ENCODE peak calls at places on chromosomes 3 and 15, in six cellular contexts. P, A, Q, I, Z and S are unnamed samples.

GRCh38 chr3:46188708-46189107 is 19.4 kb downstream of the CCR1 start:
- DNase-seq in P (peak), A (no peak), Q (no peak), I (no peak), Z (no peak), S (no peak)

GRCh38 chr3:72336114-72336651 is 512.1 kb downstream of the SHQ1 start:
- DNase-seq in P (no peak), A (no peak), Q (no peak), I (no peak), Z (no peak), S (no peak)

GRCh38 chr3:5047764-5048163 is 68.5 kb downstream of the BHLHE40 start:
- DNase-seq in P (no peak), A (no peak), Q (no peak), I (no peak), Z (no peak), S (no peak)

GRCh38 chr15:53671545-53671944 is 87.9 kb downstream of the WDR72 start:
- DNase-seq in P (no peak), A (no peak), Q (no peak), I (no peak), Z (no peak), S (no peak)

GRCh38 chr3:148880681-148881080 is 15.6 kb downstream of the CPA3 start:
- DNase-seq in P (peak), A (no peak), Q (no peak), I (peak), Z (no peak), S (peak)

GRCh38 chr15:40787344-40787841 is 17.6 kb downstream of the C15orf62 start:
- DNase-seq in P (peak), A (peak), Q (no peak), I (no peak), Z (peak), S (no peak)

GRCh38 chr3:39432342-39432741 is 25.8 kb downstream of the RPSA start:
- DNase-seq in P (no peak), A (no peak), Q (no peak), I (no peak), Z (no peak), S (no peak)

GRCh38 chr3:99394831-99395733 is 243.3 kb upstream of the COL8A1 start:
- DNase-seq in P (no peak), A (no peak), Q (no peak), I (no peak), Z (no peak), S (no peak)

GRCh38 chr3:39024497-39024896 is 27.2 kb downstream of the SCN11A start:
- DNase-seq in P (no peak), A (no peak), Q (no peak), I (no peak), Z (no peak), S (no peak)

GRCh38 chr3:44584646-44585501 is at the start of gene ZNF660:
- DNase-seq in P (peak), A (peak), Q (peak), I (peak), Z (peak), S (no peak)

GRCh38 chr15:25072857-25073476 is 118.2 kb downstream of the SNRPN start:
- DNase-seq in P (no peak), A (no peak), Q (no peak), I (no peak), Z (no peak), S (no peak)

GRCh38 chr3:171284308-171285075 is 175.7 kb downstream of the TNIK start:
- DNase-seq in P (no peak), A (no peak), Q (no peak), I (peak), Z (peak), S (no peak)

GRCh38 chr3:187641319-187641976 is 28.7 kb downstream of the SST start:
- DNase-seq in P (no peak), A (no peak), Q (no peak), I (no peak), Z (no peak), S (peak)

GRCh38 chr15:36925671-36926421 is 174.5 kb downstream of the MEIS2 start:
- DNase-seq in P (no peak), A (no peak), Q (no peak), I (no peak), Z (no peak), S (peak)

GRCh38 chr15:99466701-99467337 is 99.0 kb upstream of the MEF2A start:
- DNase-seq in P (no peak), A (no peak), Q (no peak), I (no peak), Z (no peak), S (no peak)

GRCh38 chr3:126432901-126433480 is 38.3 kb downstream of the CFAP100 start:
- DNase-seq in P (no peak), A (no peak), Q (peak), I (no peak), Z (no peak), S (no peak)

GRCh38 chr3:116057403-116058006 is 387.8 kb downstream of the LSAMP start:
- DNase-seq in P (no peak), A (no peak), Q (no peak), I (peak), Z (no peak), S (no peak)

GRCh38 chr3:179768080-179768479 is 115.2 kb downstream of the USP13 start:
- DNase-seq in P (peak), A (no peak), Q (peak), I (no peak), Z (peak), S (no peak)

GRCh38 chr15:92638291-92638708 is 17.3 kb downstream of the FAM174B start:
- DNase-seq in P (no peak), A (no peak), Q (no peak), I (peak), Z (peak), S (peak)

GRCh38 chr3:117910820-117911524 is 1123.7 kb downstream of the IGSF11 start:
- DNase-seq in P (peak), A (no peak), Q (no peak), I (no peak), Z (peak), S (no peak)

GRCh38 chr3:149507491-149508324 is 33.2 kb downstream of the TM4SF4 start:
- DNase-seq in P (no peak), A (peak), Q (peak), I (peak), Z (no peak), S (no peak)

GRCh38 chr3:120025520-120025919 is 68.7 kb downstream of the GSK3B start:
- DNase-seq in P (no peak), A (no peak), Q (no peak), I (no peak), Z (no peak), S (no peak)

GRCh38 chr3:120652896-120653545 is 29.0 kb downstream of the HGD start:
- DNase-seq in P (no peak), A (no peak), Q (no peak), I (no peak), Z (peak), S (no peak)

GRCh38 chr3:100151024-100151707 is 36.9 kb upstream of the FILIP1L start:
- DNase-seq in P (no peak), A (no peak), Q (peak), I (no peak), Z (no peak), S (no peak)

GRCh38 chr15:38625886-38626285 is 61.3 kb upstream of the RASGRP1 start:
- DNase-seq in P (no peak), A (no peak), Q (no peak), I (no peak), Z (no peak), S (no peak)

GRCh38 chr15:53586815-53587214 is 172.6 kb downstream of the WDR72 start:
- DNase-seq in P (peak), A (no peak), Q (no peak), I (peak), Z (peak), S (no peak)

GRCh38 chr15:68203956-68204355 is 1.2 kb downstream of the CALML4 start:
- DNase-seq in P (no peak), A (no peak), Q (no peak), I (no peak), Z (no peak), S (no peak)

GRCh38 chr15:77107531-77108355 is 36.8 kb upstream of the TSPAN3 start:
- DNase-seq in P (peak), A (peak), Q (peak), I (peak), Z (peak), S (peak)

GRCh38 chr3:14927308-14927707 is 20.1 kb upstream of the NR2C2 start:
- DNase-seq in P (no peak), A (no peak), Q (no peak), I (no peak), Z (no peak), S (no peak)

GRCh38 chr3:127135241-127136023 is 57.5 kb upstream of the PRR23E start:
- DNase-seq in P (peak), A (peak), Q (no peak), I (no peak), Z (no peak), S (no peak)

GRCh38 chr15:60162251-60162650 is 158.1 kb downstream of the FOXB1 start:
- DNase-seq in P (no peak), A (no peak), Q (no peak), I (no peak), Z (no peak), S (peak)

GRCh38 chr3:186826316-186826977 is 16.1 kb upstream of the ADIPOQ start:
- DNase-seq in P (no peak), A (no peak), Q (no peak), I (peak), Z (no peak), S (no peak)

GRCh38 chr3:158792709-158793108 is 9.1 kb upstream of the MFSD1 start:
- DNase-seq in P (no peak), A (no peak), Q (no peak), I (no peak), Z (no peak), S (no peak)

GRCh38 chr3:16801223-16801622 is 83.5 kb upstream of the PLCL2 start:
- DNase-seq in P (no peak), A (no peak), Q (no peak), I (peak), Z (no peak), S (no peak)

GRCh38 chr3:46711305-46711704 is 6.4 kb downstream of the PRSS50 start:
- DNase-seq in P (peak), A (no peak), Q (no peak), I (no peak), Z (no peak), S (no peak)

GRCh38 chr3:43423142-43423541 is 136.8 kb downstream of the SNRK start:
- DNase-seq in P (no peak), A (peak), Q (peak), I (no peak), Z (peak), S (peak)

GRCh38 chr3:46955801-46956259 is 20.7 kb downstream of the CCDC12 start:
- DNase-seq in P (no peak), A (no peak), Q (no peak), I (peak), Z (no peak), S (no peak)

GRCh38 chr3:24945575-24945974 is 450.9 kb upstream of the THRB start:
- DNase-seq in P (no peak), A (no peak), Q (no peak), I (no peak), Z (no peak), S (peak)

GRCh38 chr15:74613089-74613952 is 2.3 kb upstream of the CLK3 start:
- DNase-seq in P (no peak), A (no peak), Q (no peak), I (no peak), Z (no peak), S (no peak)

GRCh38 chr15:70096215-70096974 is 1.3 kb downstream of the TLE3 start:
- DNase-seq in P (peak), A (peak), Q (peak), I (peak), Z (peak), S (no peak)

GRCh38 chr15:70096975-70097336 is 761 bp downstream of the TLE3 start:
- DNase-seq in P (no peak), A (no peak), Q (no peak), I (peak), Z (peak), S (no peak)

GRCh38 chr15:70098170-70098460 is 398 bp upstream of the TLE3 start:
- DNase-seq in P (no peak), A (no peak), Q (no peak), I (peak), Z (no peak), S (no peak)

GRCh38 chr15:70098461-70099166 is 897 bp upstream of the TLE3 start:
- DNase-seq in P (peak), A (peak), Q (peak), I (peak), Z (peak), S (no peak)

DNA sequence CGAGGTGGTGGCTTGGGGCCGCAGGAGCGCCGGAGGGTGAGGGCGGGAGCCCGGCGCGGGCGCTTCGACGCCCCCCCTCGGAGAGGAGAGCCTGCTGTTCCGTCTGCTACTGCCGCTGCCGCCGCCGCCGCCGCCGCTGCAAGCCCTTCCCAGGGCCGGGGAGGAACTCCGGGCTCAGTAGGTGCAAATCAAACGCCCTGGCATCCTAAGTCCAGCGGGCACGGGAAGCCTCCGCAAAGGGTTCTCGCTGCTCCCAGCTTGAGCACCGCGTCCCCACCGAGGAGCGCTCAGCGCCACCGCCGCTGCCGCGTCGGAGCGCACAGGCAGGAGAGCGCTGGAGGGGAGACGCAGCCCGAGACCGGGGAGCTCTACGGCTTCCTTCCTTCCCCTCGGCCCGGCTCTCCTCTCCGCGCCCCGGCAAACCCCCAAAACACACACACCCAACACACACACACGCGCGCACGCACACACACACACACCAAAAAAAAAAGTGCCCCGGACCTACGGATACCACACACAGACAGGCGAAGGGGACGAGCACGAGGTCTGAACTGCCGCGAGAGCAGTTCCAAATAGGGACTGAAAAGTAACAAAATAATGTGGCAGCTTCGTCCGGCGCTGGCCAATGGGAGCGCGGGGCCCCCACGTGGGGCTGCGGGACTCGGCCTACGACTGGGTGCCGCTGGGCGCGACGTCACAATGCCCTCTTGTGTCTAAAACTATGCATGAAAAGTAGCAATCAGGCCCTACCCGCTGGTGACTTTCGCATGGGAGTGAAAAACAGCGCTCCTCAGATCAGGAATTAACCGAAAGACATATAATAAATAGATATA is at the start of gene TLE3:
- DNase-seq in P (peak), A (peak), Q (peak), I (peak), Z (peak), S (peak)
- TF ChIP-seq CTCF in P (no peak), A (peak), Q (peak), I (no peak), Z (peak), S (peak)

GRCh38 chr3:142210608-142211007 is 14.8 kb downstream of the GK5 start:
- DNase-seq in P (no peak), A (no peak), Q (no peak), I (no peak), Z (no peak), S (no peak)
- TF ChIP-seq CTCF in P (no peak), A (no peak), Q (peak), I (no peak), Z (no peak), S (no peak)

DNA sequence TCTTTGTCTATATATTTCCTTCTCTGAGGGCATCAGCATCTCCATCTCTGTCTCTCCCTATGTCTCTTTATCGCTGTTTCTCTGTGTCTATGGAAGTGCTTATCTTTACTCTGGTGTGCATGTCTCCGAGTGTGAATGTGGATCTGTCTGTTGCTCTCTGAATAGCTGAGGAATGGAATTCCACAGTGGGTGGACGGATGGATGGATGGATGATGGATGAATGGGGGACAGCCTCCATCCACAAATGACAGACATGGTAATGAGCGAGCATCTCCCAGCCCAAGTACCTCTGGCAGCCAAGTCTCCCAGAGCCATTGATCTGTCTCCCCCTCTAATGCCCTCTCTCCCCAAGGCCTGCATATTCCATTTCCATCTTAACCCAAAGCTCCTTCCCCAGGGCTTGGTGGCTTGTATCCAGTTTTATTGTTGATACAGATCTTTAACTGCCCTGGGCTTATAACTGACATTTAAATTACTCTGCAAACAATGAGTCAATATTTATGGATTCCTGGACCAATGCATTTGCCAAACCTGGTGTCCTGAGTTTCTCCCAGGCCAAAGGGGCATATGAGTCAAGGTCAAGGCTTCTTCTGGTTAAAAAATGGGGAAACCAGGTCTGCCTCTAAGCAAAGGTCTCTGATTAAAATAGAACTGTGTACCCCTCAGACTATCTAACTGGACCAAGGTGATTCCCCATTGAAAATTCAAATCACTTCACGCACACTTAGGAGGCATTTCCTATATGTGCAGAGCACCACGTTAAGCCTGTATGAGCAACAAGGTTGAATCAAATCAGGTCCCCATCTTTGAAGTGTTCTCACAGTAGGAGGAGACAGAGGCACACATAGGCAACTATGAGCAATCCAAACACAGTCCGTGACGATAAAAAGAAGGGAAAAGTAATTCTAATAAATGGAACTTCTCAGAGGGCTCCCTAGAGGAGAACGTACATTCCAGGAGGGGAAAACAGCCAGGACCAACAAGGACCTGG is 109.9 kb downstream of the TLE3 start:
- DNase-seq in P (no peak), A (no peak), Q (no peak), I (no peak), Z (no peak), S (peak)
- TF ChIP-seq CTCF in P (no peak), A (no peak), Q (no peak), I (no peak), Z (no peak), S (no peak)

GRCh38 chr3:178422406-178422805 is 113.8 kb upstream of the KCNMB2 start:
- DNase-seq in P (no peak), A (no peak), Q (no peak), I (no peak), Z (no peak), S (no peak)
- TF ChIP-seq CTCF in P (no peak), A (no peak), Q (no peak), I (no peak), Z (no peak), S (no peak)

GRCh38 chr3:125186800-125187598 is 25.5 kb downstream of the SLC12A8 start:
- DNase-seq in P (no peak), A (no peak), Q (no peak), I (no peak), Z (no peak), S (no peak)

GRCh38 chr3:125185758-125186245 is 26.7 kb downstream of the SLC12A8 start:
- DNase-seq in P (no peak), A (no peak), Q (no peak), I (no peak), Z (no peak), S (no peak)

GRCh38 chr3:125186261-125186770 is 26.2 kb downstream of the SLC12A8 start:
- DNase-seq in P (no peak), A (no peak), Q (peak), I (peak), Z (no peak), S (no peak)

GRCh38 chr3:125188955-125189354 is 23.6 kb downstream of the SLC12A8 start:
- DNase-seq in P (no peak), A (no peak), Q (no peak), I (no peak), Z (no peak), S (no peak)

GRCh38 chr3:125187599-125187910 is 25.0 kb downstream of the SLC12A8 start:
- DNase-seq in P (no peak), A (no peak), Q (no peak), I (no peak), Z (no peak), S (no peak)
- TF ChIP-seq CTCF in P (no peak), A (no peak), Q (no peak), I (no peak), Z (no peak), S (no peak)

DNA sequence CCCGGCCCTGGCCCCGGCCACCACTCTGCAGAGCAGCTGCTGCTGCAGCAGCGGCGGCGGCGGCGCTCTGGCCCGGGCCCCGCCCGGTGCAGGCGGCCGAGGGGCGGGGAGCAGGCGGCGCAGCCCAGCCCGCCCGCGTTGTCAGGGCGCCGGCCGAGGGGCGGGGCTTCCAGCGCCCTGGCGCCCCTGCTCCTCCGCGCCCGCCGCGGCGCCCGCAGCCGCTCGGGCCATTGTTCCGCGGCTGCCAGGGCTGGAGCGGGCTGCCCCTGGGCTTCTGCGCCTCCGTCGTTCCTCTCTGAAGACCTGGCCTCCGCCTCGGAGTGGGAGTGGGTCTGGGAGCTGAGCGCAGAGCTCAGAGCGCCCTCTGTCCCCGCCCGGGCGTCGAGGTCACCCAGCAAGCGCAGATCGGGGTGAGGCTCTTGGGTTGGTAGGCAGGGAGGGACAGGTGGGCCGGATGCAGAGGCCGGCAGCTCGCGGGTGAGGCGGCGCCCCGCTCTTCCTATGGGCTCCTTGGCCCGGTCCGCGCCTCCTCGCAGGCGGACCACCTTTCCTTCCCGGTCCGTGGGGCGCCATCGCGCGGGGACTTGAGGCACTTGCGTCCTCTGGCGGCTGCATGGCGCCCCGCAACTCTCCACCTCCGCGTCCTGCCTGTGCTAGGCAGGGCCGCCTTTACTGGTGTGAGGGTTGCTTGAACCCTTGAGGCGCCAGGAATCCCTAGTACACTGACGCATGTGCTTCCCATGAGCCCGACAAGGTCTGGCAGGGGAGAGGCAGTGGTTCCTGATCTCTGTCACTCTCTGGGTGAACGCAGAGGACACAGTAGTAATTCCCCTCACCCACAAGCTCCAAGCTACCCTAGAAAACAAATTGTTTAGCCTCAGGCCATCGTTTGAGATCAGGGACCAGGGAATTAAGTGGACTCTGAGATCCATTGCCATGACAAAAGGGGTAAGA is at the start of gene LPCAT4:
- DNase-seq in P (peak), A (peak), Q (peak), I (peak), Z (peak), S (peak)
- TF ChIP-seq CTCF in P (peak), A (peak), Q (peak), I (peak), Z (peak), S (peak)